ENCODE peak calls at places on chromosomes 2 and 18, in seven cellular contexts. One of them, this sample, is unnamed.

GRCh38 chr2:226868331-226868730 is 32.5 kb downstream of the RHBDD1 start:
- DNase-seq in activated T-cell treated with anti-CD3 and anti-CD28 coated beads, Interleukin-2, amount 50 U/mL, for 72 hours: no peak
- DNase-seq in stimulated activated CD4-positive, alpha-beta T cell treated with anti-CD3 and anti-CD28 coated beads, Interleukin-1b, Interleukin-23, amount 100 ng/mL, for 1 hour: no peak
- DNase-seq in H9: no peak
- DNase-seq in ELR: no peak
- DNase-seq in tibial nerve: no peak
- DNase-seq in M059J: no peak
- DNase-seq in this sample: no peak

GRCh38 chr18:34097312-34097711 is 127.4 kb downstream of the NOL4 start:
- DNase-seq in M059J: no peak
- DNase-seq in activated T-cell treated with anti-CD3 and anti-CD28 coated beads, Interleukin-2, amount 50 U/mL, for 72 hours: no peak
- DNase-seq in ELR: no peak
- DNase-seq in stimulated activated CD4-positive, alpha-beta T cell treated with anti-CD3 and anti-CD28 coated beads, Interleukin-1b, Interleukin-23, amount 100 ng/mL, for 1 hour: no peak
- DNase-seq in H9: no peak
- DNase-seq in tibial nerve: no peak
- DNase-seq in this sample: no peak

GRCh38 chr2:160397530-160397865 is 96.1 kb downstream of the RBMS1 start:
- DNase-seq in ELR: peak
- DNase-seq in tibial nerve: no peak
- DNase-seq in activated T-cell treated with anti-CD3 and anti-CD28 coated beads, Interleukin-2, amount 50 U/mL, for 72 hours: no peak
- DNase-seq in stimulated activated CD4-positive, alpha-beta T cell treated with anti-CD3 and anti-CD28 coated beads, Interleukin-1b, Interleukin-23, amount 100 ng/mL, for 1 hour: no peak
- DNase-seq in M059J: peak
- DNase-seq in H9: no peak
- DNase-seq in this sample: no peak

GRCh38 chr2:24190503-24190902 is 15.7 kb downstream of the FAM228A start:
- DNase-seq in ELR: no peak
- DNase-seq in M059J: no peak
- DNase-seq in H9: no peak
- DNase-seq in stimulated activated CD4-positive, alpha-beta T cell treated with anti-CD3 and anti-CD28 coated beads, Interleukin-1b, Interleukin-23, amount 100 ng/mL, for 1 hour: no peak
- DNase-seq in tibial nerve: no peak
- DNase-seq in activated T-cell treated with anti-CD3 and anti-CD28 coated beads, Interleukin-2, amount 50 U/mL, for 72 hours: no peak
- DNase-seq in this sample: no peak

GRCh38 chr18:55369346-55369745 is 218.6 kb downstream of the TCF4 start:
- DNase-seq in activated T-cell treated with anti-CD3 and anti-CD28 coated beads, Interleukin-2, amount 50 U/mL, for 72 hours: no peak
- DNase-seq in ELR: no peak
- DNase-seq in stimulated activated CD4-positive, alpha-beta T cell treated with anti-CD3 and anti-CD28 coated beads, Interleukin-1b, Interleukin-23, amount 100 ng/mL, for 1 hour: no peak
- DNase-seq in tibial nerve: no peak
- DNase-seq in M059J: no peak
- DNase-seq in H9: no peak
- DNase-seq in this sample: no peak

GRCh38 chr2:163269375-163270021 is 430.9 kb upstream of the KCNH7 start:
- DNase-seq in stimulated activated CD4-positive, alpha-beta T cell treated with anti-CD3 and anti-CD28 coated beads, Interleukin-1b, Interleukin-23, amount 100 ng/mL, for 1 hour: no peak
- DNase-seq in ELR: no peak
- DNase-seq in M059J: no peak
- DNase-seq in tibial nerve: no peak
- DNase-seq in activated T-cell treated with anti-CD3 and anti-CD28 coated beads, Interleukin-2, amount 50 U/mL, for 72 hours: no peak
- DNase-seq in H9: no peak
- DNase-seq in this sample: no peak

GRCh38 chr2:41910126-41910525 is 137.7 kb upstream of the PKDCC start:
- DNase-seq in activated T-cell treated with anti-CD3 and anti-CD28 coated beads, Interleukin-2, amount 50 U/mL, for 72 hours: no peak
- DNase-seq in tibial nerve: no peak
- DNase-seq in stimulated activated CD4-positive, alpha-beta T cell treated with anti-CD3 and anti-CD28 coated beads, Interleukin-1b, Interleukin-23, amount 100 ng/mL, for 1 hour: no peak
- DNase-seq in H9: no peak
- DNase-seq in ELR: peak
- DNase-seq in M059J: peak
- DNase-seq in this sample: no peak

GRCh38 chr18:11726556-11726955 is 37.5 kb downstream of the GNAL start:
- DNase-seq in activated T-cell treated with anti-CD3 and anti-CD28 coated beads, Interleukin-2, amount 50 U/mL, for 72 hours: no peak
- DNase-seq in ELR: peak
- DNase-seq in tibial nerve: no peak
- DNase-seq in M059J: peak
- DNase-seq in H9: no peak
- DNase-seq in stimulated activated CD4-positive, alpha-beta T cell treated with anti-CD3 and anti-CD28 coated beads, Interleukin-1b, Interleukin-23, amount 100 ng/mL, for 1 hour: no peak
- DNase-seq in this sample: no peak

GRCh38 chr2:218981390-218982311 is 3.3 kb downstream of the FEV start:
- DNase-seq in stimulated activated CD4-positive, alpha-beta T cell treated with anti-CD3 and anti-CD28 coated beads, Interleukin-1b, Interleukin-23, amount 100 ng/mL, for 1 hour: no peak
- DNase-seq in M059J: no peak
- DNase-seq in activated T-cell treated with anti-CD3 and anti-CD28 coated beads, Interleukin-2, amount 50 U/mL, for 72 hours: no peak
- DNase-seq in ELR: no peak
- DNase-seq in tibial nerve: no peak
- DNase-seq in H9: peak
- DNase-seq in this sample: peak

GRCh38 chr2:65252640-65253039 is 25.0 kb downstream of the ACTR2 start:
- DNase-seq in activated T-cell treated with anti-CD3 and anti-CD28 coated beads, Interleukin-2, amount 50 U/mL, for 72 hours: no peak
- DNase-seq in M059J: no peak
- DNase-seq in ELR: no peak
- DNase-seq in stimulated activated CD4-positive, alpha-beta T cell treated with anti-CD3 and anti-CD28 coated beads, Interleukin-1b, Interleukin-23, amount 100 ng/mL, for 1 hour: no peak
- DNase-seq in tibial nerve: no peak
- DNase-seq in H9: no peak
- DNase-seq in this sample: no peak